ENCODE peak calls at places on chromosomes 5 and 9, in four cellular contexts. C, H, P and X are unnamed samples.
A peak's percentile ranks its signal among the peaks of the same experiment; 100 is the strongest.

GRCh38 chr9:12813960-12814876 is 39.4 kb downstream of the LURAP1L start:
- DNase-seq in H (no peak), C (no peak), P (no peak), X (no peak)

GRCh38 chr5:57902035-57902434 is 419.4 kb upstream of the ACTBL2 start:
- DNase-seq in C (no peak), P (no peak), H (no peak), X (no peak)

GRCh38 chr9:69874301-69875060 is 53.9 kb downstream of the CFAP95 start:
- DNase-seq in H (no peak), P (no peak), C (no peak), X (no peak)

GRCh38 chr9:83526901-83527300 is 11.3 kb downstream of the FRMD3 start:
- DNase-seq in P (no peak), C (no peak), H (no peak), X (no peak)

GRCh38 chr9:77731930-77732329 is 83.8 kb upstream of the GNA14 start:
- DNase-seq in C (no peak), H (no peak), P (peak; percentile 42), X (no peak)

GRCh38 chr9:87512321-87512720 is 14.7 kb downstream of the DAPK1 start:
- DNase-seq in H (no peak), P (no peak), C (no peak), X (no peak)

GRCh38 chr5:112004867-112005532 is 248.0 kb upstream of the NREP start:
- DNase-seq in P (peak; percentile 53), H (no peak), C (no peak), X (no peak)

GRCh38 chr9:72422214-72422613 is 57.2 kb upstream of the ZFAND5 start:
- DNase-seq in P (no peak), C (no peak), H (no peak), X (no peak)

GRCh38 chr5:128111818-128112448 is 28.4 kb downstream of the SLC12A2 start:
- DNase-seq in H (no peak), C (no peak), P (no peak), X (no peak)

GRCh38 chr5:58680503-58680902 is 97.6 kb downstream of the RAB3C start:
- DNase-seq in P (no peak), C (no peak), H (no peak), X (no peak)

GRCh38 chr9:14768561-14769234 is 46.2 kb upstream of the CER1 start:
- DNase-seq in P (no peak), H (no peak), C (peak; percentile 10), X (no peak)

GRCh38 chr5:35417040-35417439 is 186.8 kb upstream of the PRLR start:
- DNase-seq in P (no peak), C (no peak), H (no peak), X (no peak)

GRCh38 chr5:178357127-178357526 is 124.5 kb upstream of the PHYKPL start:
- DNase-seq in C (no peak), H (no peak), P (no peak), X (no peak)

GRCh38 chr5:53001541-53001940 is 12.4 kb downstream of the ITGA2 start:
- DNase-seq in C (no peak), P (no peak), H (no peak), X (no peak)

GRCh38 chr5:134176523-134177196 is at the start of gene SKP1:
- DNase-seq in P (peak; percentile 42), H (peak; percentile 47), C (peak; percentile 90), X (peak; percentile 82)

GRCh38 chr5:65261499-65261898 is 220.2 kb downstream of the ADAMTS6 start:
- DNase-seq in C (no peak), H (no peak), P (no peak), X (no peak)
- TF ChIP-seq SPI1 in C (no peak), H (no peak), P (no peak), X (no peak)

DNA sequence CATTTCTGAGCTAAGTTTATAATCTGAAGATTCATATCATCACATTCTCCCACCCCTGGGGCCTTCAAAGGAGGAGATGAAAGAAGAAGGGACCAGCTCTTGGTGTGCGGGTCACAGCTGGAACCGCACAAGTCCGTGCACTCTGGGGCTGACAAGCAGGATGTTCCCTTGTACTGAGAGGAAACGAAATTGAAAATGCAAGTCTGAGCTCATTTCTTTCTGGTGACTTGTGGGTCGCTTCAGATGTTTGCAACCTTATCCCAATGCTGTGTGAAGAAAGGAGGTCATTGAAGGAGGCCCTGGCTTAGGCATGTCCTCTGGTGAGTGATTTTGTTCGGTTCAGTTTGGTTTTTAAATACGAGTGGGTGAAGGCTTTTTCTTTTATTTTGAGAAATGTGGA is 59.6 kb downstream of the C9orf152 start:
- DNase-seq in P (no peak), H (no peak), C (no peak), X (no peak)
- TF ChIP-seq SPI1 in P (peak; percentile 56), H (no peak), C (no peak), X (peak; percentile 76)

GRCh38 chr5:6446626-6447309 is 1.9 kb upstream of the UBE2QL1 start:
- DNase-seq in H (no peak), C (no peak), P (no peak), X (no peak)

GRCh38 chr5:6448622-6449464 is at the start of gene UBE2QL1:
- DNase-seq in C (no peak), H (no peak), P (no peak), X (peak; percentile 52)

GRCh38 chr5:6448141-6448491 is 543 bp upstream of the UBE2QL1 start:
- DNase-seq in H (no peak), P (no peak), C (no peak), X (no peak)

GRCh38 chr5:6446042-6446441 is 2.6 kb upstream of the UBE2QL1 start:
- DNase-seq in C (no peak), P (no peak), H (no peak), X (no peak)

GRCh38 chr5:6447384-6448140 is 1.1 kb upstream of the UBE2QL1 start:
- DNase-seq in P (no peak), C (no peak), H (no peak), X (no peak)
- TF ChIP-seq SPI1 in P (no peak), C (no peak), H (no peak), X (no peak)

DNA sequence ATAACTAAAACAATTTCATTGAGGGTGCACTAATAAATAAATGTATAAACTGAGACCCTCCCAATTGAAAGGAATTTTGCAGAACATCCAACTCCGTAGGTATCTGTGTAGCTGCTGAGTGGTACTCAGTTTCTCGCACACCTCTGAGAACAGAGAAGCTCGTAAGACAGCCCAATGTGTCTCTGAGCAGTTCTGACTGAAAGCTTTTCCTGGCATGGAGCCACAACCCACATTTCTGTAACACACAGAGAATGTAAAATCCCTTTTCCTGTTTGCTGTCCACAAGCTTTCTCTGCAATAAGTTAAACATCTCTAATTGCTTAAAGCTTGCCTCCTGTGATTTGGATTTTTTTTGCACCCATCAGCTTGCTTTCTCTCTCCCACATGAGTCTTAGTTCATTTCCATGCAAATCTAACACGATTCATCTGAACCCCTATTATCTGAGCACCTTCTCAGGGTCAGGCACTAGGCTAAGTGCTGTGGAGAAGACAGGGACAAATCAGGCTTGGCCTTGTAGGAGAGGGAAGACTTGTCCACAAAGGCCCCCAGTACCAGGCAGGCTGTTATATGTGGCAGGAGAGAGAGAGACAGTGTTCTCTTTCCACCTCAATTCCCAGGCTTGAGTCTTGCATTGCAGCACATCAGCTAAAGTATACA is 44.2 kb upstream of the COL15A1 start:
- DNase-seq in H (no peak), P (no peak), C (no peak), X (no peak)
- TF ChIP-seq SPI1 in H (no peak), P (no peak), C (no peak), X (no peak)

DNA sequence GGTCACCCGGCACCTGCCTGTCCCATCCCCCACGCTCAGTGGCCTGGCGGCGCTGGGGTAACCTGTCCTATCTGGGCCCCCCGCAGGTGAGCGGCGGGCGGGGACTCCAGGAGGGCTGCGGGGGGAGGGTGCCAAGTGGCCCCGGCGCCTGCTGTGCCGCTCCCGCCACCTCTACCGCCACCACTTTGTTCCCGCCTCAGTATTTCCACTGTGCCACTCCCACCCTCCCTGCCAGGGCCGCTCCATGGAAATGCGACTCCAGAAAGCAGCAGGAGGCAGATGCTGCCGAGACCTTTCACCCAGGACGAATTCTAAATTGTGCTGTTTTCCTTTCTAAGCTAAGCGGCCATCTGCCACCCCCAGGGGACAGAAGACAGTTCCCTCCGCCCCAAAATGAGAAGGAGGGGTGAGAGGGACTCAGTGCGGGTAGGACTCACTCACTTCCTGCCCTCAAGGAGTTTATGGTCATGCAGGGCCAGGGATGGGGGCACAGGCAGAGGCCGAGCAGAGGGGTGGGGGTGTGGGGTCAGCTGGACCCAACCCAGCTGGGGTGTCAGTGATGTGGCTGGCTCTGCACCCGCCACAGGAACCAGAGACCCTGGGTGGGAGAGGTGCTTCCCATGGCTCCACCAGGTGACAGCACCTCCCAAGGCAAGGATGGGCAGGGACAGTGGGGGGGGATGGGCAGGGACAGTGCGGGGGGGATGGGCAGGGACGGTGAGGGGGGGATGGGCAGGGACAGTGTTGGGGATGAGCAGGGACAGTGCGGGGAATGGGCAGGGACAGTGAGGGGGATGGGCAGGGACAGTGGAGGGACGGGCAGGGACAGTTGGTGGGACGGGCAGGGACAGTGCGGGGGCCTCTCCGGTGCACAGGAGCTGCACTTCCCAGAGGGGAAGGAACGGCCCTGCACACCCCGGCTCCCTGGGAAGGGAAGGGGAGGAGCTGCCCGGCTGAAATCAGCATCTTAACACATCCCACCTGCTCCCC is 17.8 kb downstream of the NOTCH1 start:
- DNase-seq in C (peak; percentile 85), H (no peak), P (no peak), X (no peak)
- TF ChIP-seq SPI1 in C (no peak), H (no peak), P (no peak), X (no peak)

GRCh38 chr5:102767864-102768263 is 12.8 kb downstream of the PAM start:
- DNase-seq in P (no peak), C (no peak), H (no peak), X (no peak)
- TF ChIP-seq SPI1 in P (no peak), C (no peak), H (no peak), X (no peak)

GRCh38 chr9:34986541-34987047 is 3.0 kb upstream of the DNAJB5 start:
- DNase-seq in H (peak; percentile 88), C (no peak), P (no peak), X (no peak)
- TF ChIP-seq SPI1 in H (peak; percentile 68), C (no peak), P (peak; percentile 95), X (peak; percentile 94)

GRCh38 chr5:40223884-40224402 is 455.8 kb upstream of the PTGER4 start:
- DNase-seq in H (no peak), C (no peak), P (peak; percentile 85), X (no peak)

GRCh38 chr5:40227366-40227765 is 452.3 kb upstream of the PTGER4 start:
- DNase-seq in H (no peak), P (no peak), C (no peak), X (no peak)

GRCh38 chr5:40224421-40224820 is 455.3 kb upstream of the PTGER4 start:
- DNase-seq in H (no peak), C (no peak), P (no peak), X (no peak)

GRCh38 chr5:40226906-40227305 is 452.8 kb upstream of the PTGER4 start:
- DNase-seq in H (no peak), P (no peak), C (no peak), X (no peak)

GRCh38 chr5:40227927-40228326 is 451.8 kb upstream of the PTGER4 start:
- DNase-seq in C (no peak), P (no peak), H (no peak), X (no peak)
- TF ChIP-seq SPI1 in C (no peak), P (no peak), H (no peak), X (no peak)

DNA sequence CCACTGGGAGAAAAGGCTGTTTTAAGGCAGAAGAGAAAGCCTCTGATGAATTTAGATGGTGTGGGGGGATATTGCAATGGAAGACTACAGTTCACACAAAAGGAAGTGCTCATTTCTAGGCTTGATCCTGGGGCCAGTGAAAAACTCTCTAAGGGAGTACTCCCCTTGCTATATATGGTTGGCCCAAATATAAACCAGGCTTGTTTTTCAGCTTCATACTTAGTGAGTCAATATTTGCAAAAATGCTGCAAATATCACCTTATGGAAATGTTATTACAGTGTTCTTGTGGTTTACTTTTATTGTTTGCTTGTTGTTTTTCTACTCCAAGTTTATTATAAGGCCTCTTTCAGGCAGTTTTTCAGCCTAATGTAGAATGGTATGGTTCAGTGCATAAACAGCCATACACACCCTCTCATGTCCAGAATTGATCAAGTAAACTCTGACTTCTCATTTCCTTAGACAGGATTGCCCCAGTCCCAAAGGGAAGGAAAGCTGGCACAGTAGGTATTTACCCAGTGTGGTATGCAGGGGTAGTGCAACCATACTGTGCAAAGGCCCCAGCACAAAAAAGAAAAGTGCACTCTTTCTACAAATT is 115.1 kb downstream of the FEM1C start:
- DNase-seq in C (no peak), H (no peak), P (no peak), X (no peak)
- TF ChIP-seq SPI1 in C (no peak), H (no peak), P (no peak), X (no peak)